ENCODE peak calls at places on chromosomes 13 and 19, in seven cellular contexts. Z is pancreas, I is AG04450, F is heart right ventricle, J is left lung, N is transverse colon, W is heart left ventricle. M is an unnamed sample.

GRCh38 chr13:40971321-40971720 is 47.8 kb downstream of the ELF1 start:
- DNase-seq in Z (no peak), I (no peak), F (no peak), J (no peak), N (no peak), W (no peak), M (no peak)

GRCh38 chr19:19410553-19411550 is 5.4 kb downstream of the GATAD2A start:
- DNase-seq in Z (no peak), I (no peak), F (no peak), J (no peak), N (no peak), W (no peak), M (no peak)

GRCh38 chr19:51098366-51099069 is 9.7 kb downstream of the CTU1 start:
- DNase-seq in Z (no peak), I (no peak), F (peak), J (peak), N (peak), W (peak), M (no peak)

GRCh38 chr19:6720369-6721112 is at the start of gene C3:
- DNase-seq in Z (no peak), I (no peak), F (no peak), J (peak), N (no peak), W (peak), M (peak)

GRCh38 chr19:51327066-51327985 is 14.6 kb downstream of the VSIG10L start:
- DNase-seq in Z (peak), I (no peak), F (peak), J (peak), N (peak), W (peak), M (peak)

GRCh38 chr13:86567119-86567518 is 767.9 kb upstream of the SLITRK6 start:
- DNase-seq in Z (peak), I (no peak), F (no peak), J (no peak), N (no peak), W (no peak), M (no peak)

GRCh38 chr19:4984448-4984990 is 15.6 kb downstream of the KDM4B start:
- DNase-seq in Z (no peak), I (no peak), F (no peak), J (peak), N (no peak), W (no peak), M (no peak)

GRCh38 chr13:24539500-24540165 is 27.1 kb upstream of the PARP4 start:
- DNase-seq in Z (no peak), I (no peak), F (no peak), J (peak), N (no peak), W (no peak), M (no peak)

GRCh38 chr13:21176982-21177284 is 475 bp downstream of the MRPL57 start:
- DNase-seq in Z (no peak), I (no peak), F (no peak), J (no peak), N (no peak), W (no peak), M (no peak)

GRCh38 chr13:39879286-39880035 is 224.0 kb downstream of the COG6 start:
- DNase-seq in Z (no peak), I (no peak), F (no peak), J (no peak), N (no peak), W (no peak), M (no peak)

GRCh38 chr13:37306778-37307544 is 201.5 kb upstream of the CSNK1A1L start:
- DNase-seq in Z (no peak), I (peak), F (no peak), J (no peak), N (no peak), W (no peak), M (peak)

GRCh38 chr13:72062566-72062965 is 195.6 kb upstream of the DACH1 start:
- DNase-seq in Z (no peak), I (no peak), F (peak), J (no peak), N (peak), W (peak), M (no peak)

GRCh38 chr19:53571339-53571738 is 33.4 kb downstream of the ZNF331 start:
- DNase-seq in Z (no peak), I (no peak), F (no peak), J (no peak), N (no peak), W (no peak), M (no peak)

GRCh38 chr13:110646442-110647364 is 31.4 kb downstream of the NAXD start:
- DNase-seq in Z (no peak), I (no peak), F (no peak), J (peak), N (no peak), W (no peak), M (no peak)

GRCh38 chr13:19794552-19795143 is 11.9 kb upstream of the PSPC1 start:
- DNase-seq in Z (no peak), I (no peak), F (no peak), J (no peak), N (no peak), W (no peak), M (peak)
- H3K27ac ChIP-seq in Z (no peak), I (peak), F (no peak), J (no peak), N (no peak), W (no peak), M (peak)

DNA sequence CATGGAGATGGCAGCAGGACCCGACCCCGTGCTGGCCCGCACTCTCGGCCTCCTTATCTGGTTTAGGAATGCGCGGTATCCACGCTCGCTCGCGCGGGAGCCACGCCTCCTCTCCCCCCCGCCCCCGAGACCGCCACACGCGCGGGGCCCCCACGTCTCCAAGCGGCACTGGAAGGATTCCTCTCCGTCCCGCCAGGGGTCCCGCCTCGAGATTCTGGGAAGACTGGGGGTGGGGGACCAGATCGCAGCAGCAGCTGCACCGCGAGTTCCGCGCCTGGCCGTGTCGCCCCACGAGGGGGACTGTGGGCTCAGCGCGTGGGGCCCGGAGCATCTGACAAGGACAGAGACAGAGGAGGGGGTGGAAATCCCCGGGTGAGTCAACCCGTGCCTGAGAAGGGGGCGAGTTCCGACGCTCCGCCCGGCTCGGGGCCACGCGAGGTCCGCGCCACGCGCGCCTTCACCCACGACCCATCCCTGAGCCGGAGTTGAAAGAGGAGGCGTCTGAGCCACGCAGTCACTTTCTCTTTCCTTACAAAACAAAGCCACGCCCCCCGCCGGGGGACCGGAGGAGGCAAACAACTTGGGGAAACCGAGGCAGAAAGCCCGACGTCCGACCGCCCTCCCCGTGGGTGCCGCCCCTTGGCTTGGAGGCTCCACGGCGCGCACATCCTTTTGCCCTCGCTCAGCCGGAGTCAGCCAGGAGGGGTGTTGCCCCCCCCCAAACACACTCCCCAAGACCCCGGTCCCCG is 802 bp downstream of the S1PR2 start:
- DNase-seq in Z (peak), I (no peak), F (peak), J (no peak), N (peak), W (peak), M (no peak)
- TF ChIP-seq CTCF in Z (no peak), I (peak), F (no peak), J (no peak), N (no peak), W (peak), M (no peak)

GRCh38 chr19:48248081-48248833 is 7.5 kb downstream of the CARD8 start:
- DNase-seq in Z (no peak), I (no peak), F (no peak), J (no peak), N (no peak), W (no peak), M (no peak)

GRCh38 chr19:48246101-48246500 is 9.6 kb downstream of the CARD8 start:
- DNase-seq in Z (no peak), I (no peak), F (no peak), J (no peak), N (no peak), W (no peak), M (no peak)

GRCh38 chr19:48239582-48240141 is 16.1 kb downstream of the CARD8 start:
- DNase-seq in Z (no peak), I (no peak), F (no peak), J (no peak), N (no peak), W (no peak), M (no peak)

GRCh38 chr19:48247212-48247611 is 8.5 kb downstream of the CARD8 start:
- DNase-seq in Z (no peak), I (no peak), F (no peak), J (no peak), N (no peak), W (no peak), M (no peak)

GRCh38 chr19:48244289-48244688 is 11.4 kb downstream of the CARD8 start:
- DNase-seq in Z (no peak), I (no peak), F (no peak), J (no peak), N (no peak), W (no peak), M (no peak)
- H3K27ac ChIP-seq in Z (no peak), I (no peak), F (peak), J (peak), N (no peak), W (peak), M (no peak)

DNA sequence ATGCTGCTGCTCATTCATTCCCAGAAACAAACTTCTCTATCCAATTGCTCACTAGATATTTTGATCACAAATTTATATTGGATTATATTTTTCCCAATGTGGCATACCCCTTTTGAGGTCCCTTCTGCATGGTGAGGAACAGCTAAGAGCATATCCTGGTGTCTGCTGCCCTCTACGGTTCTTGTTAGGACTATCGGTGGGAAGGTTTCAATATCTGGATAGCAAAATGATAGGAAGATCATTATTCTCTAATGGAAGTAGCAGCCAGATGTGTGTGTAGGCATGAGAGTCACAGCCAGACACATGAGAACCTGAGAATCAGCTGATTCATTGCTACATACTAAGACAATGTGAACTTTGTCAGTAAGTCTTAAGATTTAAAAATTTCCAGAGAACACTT is 1422.4 kb upstream of the MIR17HG start:
- DNase-seq in Z (no peak), I (no peak), F (no peak), J (no peak), N (no peak), W (no peak), M (peak)
- TF ChIP-seq CTCF in Z (no peak), I (peak), F (no peak), J (peak), N (peak), W (peak), M (peak)

GRCh38 chr19:29086182-29086581 is 126.8 kb downstream of the UQCRFS1 start:
- DNase-seq in Z (no peak), I (no peak), F (no peak), J (no peak), N (no peak), W (no peak), M (no peak)
- H3K27ac ChIP-seq in Z (no peak), I (no peak), F (no peak), J (no peak), N (no peak), W (no peak), M (no peak)

DNA sequence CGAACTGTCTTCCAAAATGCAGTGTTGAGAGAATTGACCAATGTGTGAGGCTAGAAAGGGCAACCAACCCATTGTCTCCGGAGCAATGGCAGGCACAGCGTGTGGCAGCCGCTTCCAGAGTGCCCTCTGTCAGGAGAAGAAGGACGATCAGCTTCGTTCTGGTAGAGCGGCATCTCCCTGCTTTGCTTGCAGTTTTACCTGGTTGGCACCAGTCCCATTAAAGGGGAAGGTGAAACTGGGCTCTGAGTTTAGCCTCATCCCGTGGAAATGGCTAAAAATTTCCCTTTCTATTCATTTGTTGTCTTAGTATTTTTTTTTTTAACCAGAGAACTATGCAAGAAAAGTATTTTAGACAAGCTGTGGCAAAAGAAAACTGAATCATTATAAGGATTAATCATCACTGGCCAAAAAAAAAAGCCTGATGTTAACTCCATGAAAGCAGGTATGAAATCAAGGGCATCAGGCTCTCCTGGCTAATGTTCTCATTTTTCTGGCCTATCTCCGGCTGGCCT is 81.5 kb upstream of the SLC7A1 start:
- DNase-seq in Z (no peak), I (no peak), F (no peak), J (no peak), N (peak), W (no peak), M (peak)
- TF ChIP-seq CTCF in Z (no peak), I (no peak), F (no peak), J (no peak), N (no peak), W (no peak), M (no peak)

DNA sequence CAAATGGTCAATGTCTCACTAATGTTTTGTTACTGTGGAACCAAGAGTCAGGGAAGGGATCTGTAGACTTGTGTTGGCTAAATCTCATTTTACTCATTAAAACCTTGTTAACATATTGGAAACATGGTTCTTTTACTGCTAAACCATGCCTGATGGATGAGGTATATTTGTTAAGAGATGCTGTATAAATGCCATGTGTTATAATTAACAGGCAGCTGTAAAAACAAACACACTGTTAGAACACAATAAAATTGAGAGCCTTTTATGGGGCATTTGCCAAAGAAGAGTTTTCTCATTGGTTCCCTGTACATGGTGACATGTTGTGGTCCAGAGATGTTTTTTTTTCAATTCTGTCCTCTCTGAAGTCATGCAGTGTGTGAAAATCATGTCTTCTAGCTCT is 121.9 kb downstream of the ESD start:
- DNase-seq in Z (no peak), I (no peak), F (no peak), J (no peak), N (no peak), W (no peak), M (no peak)
- H3K27ac ChIP-seq in Z (no peak), I (no peak), F (no peak), J (no peak), N (no peak), W (no peak), M (no peak)